ENCODE peak calls at places on chromosome 3, in seven cellular contexts. V is cardiac fibroblast; Y is activated CD8-positive, alpha-beta T cell treated with anti-CD3 and anti-CD28 coated beads for 36 hours; I is GM20000; X is tibial nerve; J is endodermal cell; S is IMR-90. T is an unnamed sample.

GRCh38 chr3:133991209-133991608 is 38.5 kb downstream of the SLCO2A1 start:
- DNase-seq in V (peak), Y (no peak), I (no peak), S (no peak), J (no peak), X (no peak), T (no peak)

GRCh38 chr3:107209302-107210060 is 167.8 kb upstream of the CCDC54 start:
- DNase-seq in V (peak), Y (no peak), I (no peak), S (no peak), X (no peak), J (no peak), T (no peak)

GRCh38 chr3:81758275-81758674 is 3.2 kb downstream of the GBE1 start:
- DNase-seq in Y (no peak), X (no peak), I (no peak), S (peak), J (no peak), V (peak), T (no peak)

GRCh38 chr3:150168694-150169093 is 198.0 kb upstream of the PFN2 start:
- DNase-seq in J (no peak), I (no peak), Y (no peak), V (peak), S (peak), X (peak), T (no peak)

GRCh38 chr3:124263168-124263567 is 271.2 kb upstream of the ROPN1 start:
- DNase-seq in J (no peak), S (peak), I (no peak), V (peak), Y (no peak), X (no peak), T (no peak)

GRCh38 chr3:54698059-54698458 is 229.8 kb downstream of the LRTM1 start:
- DNase-seq in X (no peak), S (no peak), Y (no peak), J (no peak), V (no peak), I (no peak), T (no peak)

GRCh38 chr3:2579206-2579605 is 480.5 kb downstream of the CNTN4 start:
- DNase-seq in J (no peak), X (no peak), V (no peak), S (no peak), Y (no peak), I (no peak), T (no peak)

GRCh38 chr3:155465664-155466063 is 172.2 kb upstream of the STRIT1 start:
- DNase-seq in Y (no peak), S (no peak), J (peak), I (no peak), V (no peak), X (no peak), T (no peak)

GRCh38 chr3:78703944-78704343 is 1063.9 kb downstream of the ROBO1 start:
- DNase-seq in V (peak), I (no peak), S (no peak), X (no peak), J (no peak), Y (no peak), T (no peak)

DNA sequence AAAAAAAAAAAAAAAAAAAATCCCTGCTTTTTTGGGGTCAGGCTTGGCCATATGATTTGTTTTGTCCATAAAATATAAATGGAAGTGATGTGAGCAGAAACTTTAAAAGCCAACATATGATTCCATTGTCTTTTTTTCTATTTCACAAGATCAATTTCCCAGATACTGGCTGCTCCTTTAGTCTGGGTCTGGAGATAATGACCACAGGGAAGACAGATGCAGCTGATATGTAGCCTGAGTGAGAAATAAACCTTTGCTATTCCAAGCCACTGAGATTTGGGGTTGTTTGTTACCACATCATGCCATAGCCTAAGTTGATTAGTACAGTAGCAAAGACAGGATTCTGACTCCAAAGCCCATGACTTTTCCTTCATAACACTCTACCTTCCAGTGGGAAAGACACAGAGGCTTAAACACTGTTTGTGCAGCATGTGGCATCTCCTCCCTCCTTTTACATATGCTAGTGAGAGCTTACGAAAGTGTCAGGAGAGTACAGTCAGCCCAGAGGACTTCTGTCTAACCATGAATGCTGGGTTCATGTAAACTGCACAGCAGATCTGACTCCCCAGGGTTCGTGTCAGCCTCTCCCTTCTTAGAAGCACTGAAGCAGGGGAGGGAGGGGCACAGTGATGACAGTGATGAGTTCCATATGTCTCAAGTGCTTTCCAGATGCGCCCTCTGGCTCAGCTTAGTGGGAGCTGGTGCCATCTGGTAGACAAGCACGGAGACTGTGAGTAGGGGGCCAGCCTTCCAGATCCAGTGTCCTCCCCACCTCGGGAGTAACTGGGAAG is 36.7 kb upstream of the SLC7A14 start:
- DNase-seq in S (peak), V (peak), X (peak), J (no peak), Y (no peak), I (no peak), T (no peak)
- TF ChIP-seq CTCF in S (peak), V (no peak), X (no peak), J (no peak), Y (no peak), I (no peak), T (no peak)

GRCh38 chr3:122263058-122263457 is 62.0 kb upstream of the CSTA start:
- DNase-seq in V (no peak), Y (no peak), S (no peak), X (no peak), J (peak), I (no peak), T (no peak)

GRCh38 chr3:122255757-122256439 is 69.2 kb upstream of the CSTA start:
- DNase-seq in S (peak), V (no peak), X (no peak), I (peak), J (no peak), Y (no peak), T (peak)

GRCh38 chr3:122257951-122258350 is 67.1 kb upstream of the CSTA start:
- DNase-seq in J (no peak), Y (no peak), I (no peak), V (no peak), X (no peak), S (no peak), T (no peak)

GRCh38 chr3:122260206-122260605 is 64.8 kb upstream of the CSTA start:
- DNase-seq in I (no peak), V (no peak), X (no peak), Y (no peak), J (no peak), S (no peak), T (no peak)

GRCh38 chr3:122258757-122259371 is 66.2 kb upstream of the CSTA start:
- DNase-seq in S (peak), J (peak), Y (peak), I (peak), X (no peak), V (peak), T (peak)
- TF ChIP-seq CTCF in S (peak), J (peak), Y (peak), I (peak), X (peak), V (peak), T (peak)

DNA sequence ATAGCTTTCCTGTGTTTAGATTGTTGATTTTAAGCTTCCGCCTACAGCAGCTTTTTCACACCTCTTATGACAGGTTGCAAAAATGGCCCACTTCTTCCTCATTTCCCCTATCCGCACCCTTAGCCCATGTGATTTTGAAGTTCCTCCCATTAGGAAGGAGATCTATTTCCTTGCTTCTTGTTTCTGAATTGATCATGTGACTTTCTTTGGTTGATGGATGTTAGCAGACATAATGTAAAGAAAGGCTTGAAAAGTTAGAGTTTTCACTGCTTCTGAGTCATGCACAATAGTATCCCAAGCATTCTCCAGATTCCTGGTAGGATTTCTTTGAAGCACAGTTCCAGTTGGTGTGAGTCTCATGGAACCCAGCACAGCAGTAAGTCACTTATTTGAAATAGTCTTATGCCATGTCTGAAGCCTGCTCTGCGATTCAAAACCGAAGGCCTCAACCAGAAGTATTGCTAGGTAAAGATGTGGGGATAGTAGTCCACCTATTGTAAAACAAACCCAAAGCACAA is 76.6 kb downstream of the EDEM1 start:
- DNase-seq in X (no peak), S (peak), J (no peak), I (no peak), V (no peak), Y (no peak), T (no peak)
- TF ChIP-seq CTCF in X (no peak), S (no peak), J (no peak), I (no peak), V (no peak), Y (no peak), T (no peak)

GRCh38 chr3:169297214-169297613 is 366.3 kb downstream of the MECOM start:
- DNase-seq in X (no peak), Y (no peak), V (no peak), S (no peak), I (no peak), J (no peak), T (no peak)

GRCh38 chr3:169295912-169296311 is 367.6 kb downstream of the MECOM start:
- DNase-seq in X (no peak), Y (no peak), I (no peak), J (no peak), V (no peak), S (no peak), T (no peak)

GRCh38 chr3:169299129-169299528 is 364.4 kb downstream of the MECOM start:
- DNase-seq in I (no peak), S (no peak), X (no peak), J (no peak), Y (no peak), V (no peak), T (no peak)

GRCh38 chr3:169298247-169298992 is 365.1 kb downstream of the MECOM start:
- DNase-seq in V (no peak), I (no peak), J (no peak), X (no peak), S (no peak), Y (no peak), T (no peak)

DNA sequence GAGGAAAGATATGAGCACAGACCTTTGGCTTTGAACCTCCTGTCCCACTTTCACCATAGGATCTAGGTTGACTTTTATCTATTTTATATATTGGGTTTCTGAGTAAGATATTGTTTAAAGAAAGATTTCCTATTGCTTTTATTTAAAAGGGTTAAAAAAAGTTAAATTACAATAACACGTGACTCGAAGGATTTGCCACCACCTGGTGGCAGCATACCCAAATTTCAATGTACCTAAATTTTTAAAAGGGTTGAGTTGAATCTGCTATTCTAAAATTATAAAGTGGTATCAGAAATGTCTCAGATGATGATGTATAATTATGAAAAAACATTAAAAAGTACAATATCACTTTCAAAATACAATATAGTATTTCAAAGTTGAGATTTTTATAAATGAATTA is 368.4 kb downstream of the MECOM start:
- DNase-seq in V (peak), I (no peak), J (no peak), Y (peak), S (peak), X (no peak), T (no peak)
- TF ChIP-seq CTCF in V (peak), I (no peak), J (peak), Y (peak), S (peak), X (no peak), T (peak)

GRCh38 chr3:152937234-152937633 is 102.3 kb downstream of the P2RY1 start:
- DNase-seq in Y (no peak), I (no peak), S (no peak), X (no peak), J (no peak), V (peak), T (no peak)
- TF ChIP-seq CTCF in Y (no peak), I (no peak), S (no peak), X (no peak), J (peak), V (no peak), T (no peak)

DNA sequence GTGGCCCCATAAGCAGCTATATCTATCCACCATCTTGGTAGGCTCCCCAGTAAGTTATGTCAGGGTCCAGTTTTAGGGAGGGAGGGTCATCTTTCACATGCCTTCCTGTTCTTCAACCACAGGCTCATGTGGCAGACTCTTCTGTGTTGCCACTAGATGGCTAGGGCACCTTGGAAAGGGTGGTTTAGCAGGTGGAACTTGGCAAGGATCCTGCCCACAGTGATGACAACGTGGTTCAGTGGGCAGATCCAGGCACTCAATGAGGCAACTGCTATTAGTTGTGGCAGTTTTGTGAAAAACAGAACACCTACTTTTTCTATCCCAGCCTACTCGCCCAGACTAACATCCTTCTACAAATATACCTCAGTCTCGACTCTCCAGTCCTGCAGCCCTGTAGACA is 7.2 kb upstream of the RBP1 start:
- DNase-seq in V (no peak), Y (no peak), J (no peak), I (no peak), S (no peak), X (no peak), T (no peak)
- TF ChIP-seq CTCF in V (no peak), Y (no peak), J (no peak), I (no peak), S (no peak), X (no peak), T (no peak)

DNA sequence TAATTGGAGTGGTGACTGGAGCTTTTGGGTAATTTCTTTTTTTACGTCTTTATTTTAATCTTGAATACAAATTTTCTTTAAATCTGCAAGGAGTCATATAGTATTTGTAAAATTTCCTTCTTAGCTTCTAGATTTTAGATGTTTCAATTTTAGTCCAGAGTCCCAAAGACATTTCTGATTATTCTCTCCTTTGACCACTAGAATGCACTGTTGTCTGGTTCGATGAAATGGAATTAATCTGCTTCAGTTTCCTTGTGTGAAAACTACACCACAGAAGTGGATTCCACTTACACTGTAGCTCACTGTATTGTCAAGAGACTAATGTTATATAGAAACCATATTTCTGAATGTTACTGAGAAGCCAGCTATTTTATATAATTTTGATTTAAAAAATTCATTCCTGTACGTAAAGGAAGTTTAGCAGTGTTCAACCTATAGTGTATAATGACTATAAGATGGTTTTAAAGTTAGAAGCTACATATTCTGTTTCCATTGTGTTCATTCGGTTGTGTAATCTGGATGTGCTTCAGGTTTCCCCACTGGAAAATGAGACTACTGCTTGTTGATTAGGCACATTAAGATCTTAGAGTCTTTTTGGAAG is 6.1 kb downstream of the GRAMD1C start:
- DNase-seq in I (peak), J (no peak), Y (no peak), X (no peak), V (peak), S (peak), T (peak)
- TF ChIP-seq CTCF in I (peak), J (peak), Y (peak), X (peak), V (peak), S (peak), T (peak)

DNA sequence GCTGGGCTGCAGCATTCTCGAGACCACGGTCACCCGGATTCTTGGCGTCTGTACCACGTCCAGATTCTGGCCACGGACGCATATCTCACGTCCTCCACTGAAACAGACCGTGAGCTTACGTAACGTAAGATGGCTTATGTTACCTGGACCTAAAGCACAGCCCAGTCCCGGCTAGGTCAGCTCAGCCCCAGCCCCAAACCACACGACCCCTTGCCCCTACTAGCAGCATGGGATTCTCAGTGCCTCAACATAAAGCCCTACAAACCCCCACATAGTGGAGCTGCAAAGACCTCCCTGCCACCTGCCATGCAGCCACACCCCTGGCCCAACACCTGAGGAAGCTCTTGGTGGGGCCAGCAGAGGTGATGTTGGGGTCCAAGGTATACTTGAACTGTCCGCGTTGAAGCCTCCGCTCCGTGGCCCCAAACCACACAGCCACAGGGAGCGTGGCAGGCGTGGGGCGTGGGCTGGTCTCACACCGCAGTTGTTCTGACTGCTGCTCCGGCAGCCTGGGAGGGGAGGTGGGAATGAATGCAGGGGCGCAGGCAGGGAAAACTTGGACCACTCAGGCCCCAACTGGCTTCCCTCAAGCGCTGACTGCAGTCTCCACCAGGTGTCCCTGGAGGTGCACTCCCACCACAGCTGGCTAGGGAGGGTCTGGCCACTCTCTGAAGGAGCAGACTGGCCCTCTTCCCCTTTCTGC is 14.5 kb downstream of the PLXNB1 start:
- DNase-seq in J (peak), I (no peak), V (no peak), Y (no peak), S (no peak), X (no peak), T (no peak)
- TF ChIP-seq CTCF in J (peak), I (no peak), V (no peak), Y (no peak), S (no peak), X (no peak), T (no peak)

DNA sequence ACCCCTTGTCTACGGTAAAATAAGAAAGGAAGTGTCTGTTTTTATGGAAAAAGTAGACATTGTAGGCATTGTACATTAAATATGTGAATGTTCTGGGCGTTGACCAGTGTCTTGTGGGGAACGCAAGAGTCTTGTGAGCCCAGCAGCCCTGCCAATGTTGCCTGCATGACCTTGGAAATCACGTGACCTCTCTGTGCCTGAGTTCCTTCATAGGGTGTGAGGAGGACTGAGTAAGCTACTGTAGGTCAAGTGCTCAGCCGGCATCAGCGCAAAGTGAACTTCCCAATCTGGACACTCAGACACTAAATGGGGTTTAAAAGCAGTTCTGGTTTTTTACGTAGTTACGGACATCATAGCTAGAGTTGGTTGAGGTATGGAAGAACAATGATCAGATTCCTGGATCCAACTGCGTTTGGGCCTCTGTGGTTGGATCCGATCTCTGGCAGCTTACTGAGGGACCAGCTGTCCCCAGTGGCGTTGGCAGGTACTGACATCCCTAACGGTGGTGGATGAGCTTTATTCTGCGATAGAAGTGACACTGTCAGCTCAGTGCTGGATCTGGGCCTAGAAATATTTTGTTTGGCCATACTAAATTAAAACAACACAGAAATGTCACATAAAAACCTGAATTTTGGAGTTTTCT is 63.8 kb downstream of the SPSB4 start:
- DNase-seq in V (no peak), I (no peak), Y (no peak), S (no peak), X (no peak), J (peak), T (no peak)
- TF ChIP-seq CTCF in V (peak), I (no peak), Y (peak), S (peak), X (peak), J (peak), T (no peak)